ENCODE peak calls at places on chromosomes 12 and 14, in six cellular contexts. B is H1, Y is K562, S is GM12878, J is HepG2, O is HCT116. Z is an unnamed sample. For H3K79me2, the result is how much of the 10 kb centered on the place peaks cover.

GRCh38 chr14:69432364-69432763 is 33.9 kb downstream of the SLC39A9 start:
- DNase-seq in S (no peak), B (no peak), J (no peak), O (no peak), Y (no peak), Z (no peak)

GRCh38 chr12:130832561-130833209 is 6.4 kb downstream of the STX2 start:
- DNase-seq in S (no peak), Y (peak), J (no peak), B (no peak), O (no peak), Z (no peak)

GRCh38 chr12:13576935-13577334 is 380.4 kb downstream of the EMP1 start:
- DNase-seq in J (no peak), B (peak), Y (no peak), O (no peak), S (no peak), Z (no peak)

GRCh38 chr12:120376890-120377572 is 8.1 kb upstream of the MSI1 start:
- DNase-seq in J (no peak), Y (no peak), O (no peak), B (no peak), S (no peak), Z (no peak)

GRCh38 chr14:90398315-90398811 is 1.5 kb downstream of the CALM1 start:
- DNase-seq in B (peak), Y (no peak), J (no peak), S (no peak), O (no peak), Z (peak)

GRCh38 chr12:70402597-70402996 is 36.5 kb downstream of the KCNMB4 start:
- DNase-seq in Y (no peak), S (no peak), B (no peak), J (no peak), O (peak), Z (no peak)

GRCh38 chr12:111757361-111758119 is 9.2 kb upstream of the ALDH2 start:
- DNase-seq in O (no peak), S (no peak), J (no peak), Y (no peak), B (no peak), Z (no peak)

GRCh38 chr12:85363382-85364190 is 83.6 kb downstream of the ALX1 start:
- DNase-seq in B (no peak), J (no peak), O (no peak), S (no peak), Y (no peak), Z (no peak)

GRCh38 chr12:6238875-6239274 is 38.7 kb downstream of the CD9 start:
- DNase-seq in Y (no peak), J (no peak), B (no peak), S (no peak), O (no peak), Z (no peak)

GRCh38 chr12:131620520-131620919 is 90.4 kb upstream of the SFSWAP start:
- DNase-seq in O (no peak), S (no peak), J (no peak), B (no peak), Y (peak), Z (peak)

GRCh38 chr12:110750784-110751461 is 8.2 kb upstream of the PPP1CC start:
- DNase-seq in S (no peak), B (no peak), Y (no peak), J (no peak), O (no peak), Z (no peak)

GRCh38 chr12:76888775-76889174 is 10.0 kb upstream of the CSRP2 start:
- DNase-seq in O (no peak), J (no peak), Y (peak), B (no peak), S (no peak), Z (no peak)

GRCh38 chr14:61545716-61546455 is 149.4 kb upstream of the HIF1A start:
- DNase-seq in J (no peak), B (no peak), S (no peak), O (no peak), Y (no peak), Z (no peak)

GRCh38 chr12:94491489-94491888 is 31.8 kb upstream of the CEP83 start:
- DNase-seq in B (no peak), J (no peak), S (no peak), O (no peak), Y (no peak), Z (no peak)

GRCh38 chr12:131096681-131097181 is 143.0 kb downstream of the ADGRD1 start:
- DNase-seq in B (no peak), O (no peak), J (no peak), Y (no peak), S (no peak), Z (no peak)

GRCh38 chr12:1691123-1692007 is 495 bp downstream of the ADIPOR2 start:
- DNase-seq in B (peak), J (peak), S (no peak), O (no peak), Y (no peak), Z (no peak)

GRCh38 chr12:64157610-64158009 is 64.5 kb downstream of the KICS2 start:
- DNase-seq in Y (no peak), J (no peak), S (no peak), O (no peak), B (no peak), Z (no peak)

GRCh38 chr12:52440821-52441319 is 6.7 kb upstream of the KRT75 start:
- DNase-seq in O (peak), Y (no peak), S (no peak), B (no peak), J (no peak), Z (no peak)

GRCh38 chr12:6193853-6194815 is 6.1 kb upstream of the CD9 start:
- DNase-seq in S (no peak), B (no peak), J (no peak), Y (no peak), O (no peak), Z (no peak)

GRCh38 chr12:123908884-123909807 is 63.5 kb downstream of the CCDC92 start:
- DNase-seq in J (no peak), S (no peak), B (no peak), Y (no peak), O (no peak), Z (no peak)
- TF ChIP-seq MAX in J (no peak), S (no peak), B (no peak), Y (no peak), O (no peak), Z (no peak)

DNA sequence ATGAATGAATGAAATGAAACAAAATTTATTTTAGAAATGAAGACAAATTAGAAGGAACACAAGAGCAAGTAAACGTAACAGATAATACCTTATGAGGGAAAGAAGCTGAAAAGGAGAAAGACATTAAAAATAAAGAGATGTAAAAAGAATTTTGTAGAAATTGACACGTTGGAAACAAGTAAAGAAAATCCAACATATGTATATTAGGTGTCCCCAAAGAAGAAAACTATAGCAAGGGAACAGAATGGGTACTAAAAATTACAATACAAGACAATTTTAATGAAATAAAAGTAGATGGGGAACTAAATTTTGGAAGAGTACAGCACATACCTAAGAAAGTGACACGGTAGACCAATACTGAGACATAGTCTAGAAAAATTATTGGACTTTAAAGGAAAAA is 16.7 kb downstream of the DNM1L start:
- DNase-seq in S (no peak), Y (no peak), J (no peak), B (no peak), O (no peak), Z (no peak)
- TF ChIP-seq JUND in S (no peak), Y (no peak), J (no peak), B (no peak), O (no peak), Z (no peak)

DNA sequence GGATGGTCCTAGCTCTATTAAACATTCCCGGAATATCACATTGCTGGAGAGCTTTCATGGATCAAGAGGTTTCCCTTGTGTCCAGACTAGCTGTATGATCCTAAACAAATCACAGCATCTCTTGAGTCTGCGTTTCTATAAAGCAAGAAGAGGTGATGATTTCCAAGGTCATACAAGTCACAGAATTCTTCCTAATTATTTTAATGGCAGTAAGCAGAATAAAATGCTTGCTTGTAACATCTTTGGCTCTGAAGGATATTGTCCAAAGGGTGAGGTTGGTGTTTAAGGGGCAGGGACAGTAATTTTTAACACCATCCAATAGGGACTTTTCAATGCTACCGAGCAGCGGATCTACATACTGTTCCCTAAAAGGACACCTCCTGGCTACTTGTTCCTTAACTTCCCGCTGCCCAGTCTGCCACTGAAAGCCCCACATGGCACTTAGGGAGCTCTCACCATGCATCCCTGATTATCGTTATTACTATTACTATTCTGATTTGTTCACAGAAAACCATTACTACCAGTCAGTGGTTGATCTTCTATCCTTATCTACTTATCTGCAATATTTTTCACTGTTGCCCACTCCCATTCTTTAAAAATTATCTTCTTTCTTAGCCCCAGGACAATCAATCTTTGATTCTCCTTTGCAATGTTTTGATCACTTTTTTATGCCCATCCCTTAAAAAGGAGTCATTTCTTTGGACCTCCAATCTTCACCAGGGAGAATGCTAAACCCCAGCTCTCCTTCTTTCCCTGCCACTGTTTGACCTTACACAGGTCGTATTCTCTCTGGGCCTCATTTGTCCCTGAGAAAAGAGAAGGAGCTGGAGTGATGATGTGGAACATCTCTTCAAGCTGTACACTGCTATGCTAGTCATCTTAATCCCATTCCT is 4.0 kb upstream of the PCED1B start:
- DNase-seq in O (no peak), J (no peak), S (no peak), Y (no peak), B (no peak), Z (no peak)
- H3K79me2 ChIP-seq in O (under half), J (under half), S (under half), Y (under half), B (under half), Z (under half)

GRCh38 chr12:16636435-16637055 is 30.6 kb upstream of the LMO3 start:
- DNase-seq in S (peak), J (no peak), Y (no peak), B (no peak), O (no peak), Z (no peak)
- TF ChIP-seq MAX in S (no peak), J (no peak), Y (no peak), B (no peak), O (no peak), Z (no peak)

GRCh38 chr12:118436002-118436724 is 59.8 kb downstream of the SUDS3 start:
- DNase-seq in O (peak), S (no peak), Y (peak), J (no peak), B (peak), Z (peak)
- TF ChIP-seq JUND in O (no peak), S (no peak), Y (no peak), J (no peak), B (no peak), Z (no peak)

DNA sequence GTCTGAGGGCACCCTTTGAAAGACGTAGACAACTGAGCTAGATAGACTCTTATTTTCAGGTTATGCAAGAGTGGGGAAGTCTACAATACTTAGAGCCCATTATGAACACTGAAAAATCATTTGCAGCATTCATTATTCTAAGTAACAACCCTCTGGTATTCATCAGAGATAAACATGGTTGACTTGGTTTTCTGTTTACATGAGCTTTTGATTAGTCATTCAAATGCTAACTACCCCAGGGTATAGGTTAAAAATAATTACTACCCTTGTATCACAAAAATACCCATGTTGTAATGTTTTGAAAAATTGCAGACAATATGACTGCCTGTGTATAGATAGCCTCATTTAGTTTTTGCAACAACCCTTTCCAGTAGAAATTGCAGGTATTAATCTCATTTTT is 78.5 kb downstream of the PPFIBP1 start:
- DNase-seq in J (no peak), O (no peak), S (no peak), B (no peak), Y (no peak), Z (no peak)
- H3K79me2 ChIP-seq in J (under half), O (under half), S (under half), B (under half), Y (under half), Z (half or more)

GRCh38 chr12:30862486-30862885 is 64.1 kb upstream of the TSPAN11 start:
- DNase-seq in J (no peak), B (no peak), O (no peak), S (no peak), Y (no peak), Z (peak)
- TF ChIP-seq MAX in J (no peak), B (no peak), O (no peak), S (no peak), Y (no peak), Z (no peak)

Z was measured in SK-N-SH.